ENCODE peak calls at places on chromosomes 11 and 22, in five cellular contexts. One of them, this sample, is unnamed.

GRCh38 chr11:120212259-120212888 is 1.5 kb downstream of the OAF start:
- DNase-seq in psoas muscle: no peak
- DNase-seq in fibroblast of the aortic adventitia: no peak
- DNase-seq in breast epithelium: no peak
- DNase-seq in ovary: no peak
- DNase-seq in this sample: no peak

GRCh38 chr22:49705631-49706352 is 121.9 kb downstream of the BRD1 start:
- DNase-seq in ovary: no peak
- DNase-seq in breast epithelium: no peak
- DNase-seq in fibroblast of the aortic adventitia: no peak
- DNase-seq in psoas muscle: no peak
- DNase-seq in this sample: no peak

GRCh38 chr11:126336646-126337045 is 18.8 kb upstream of the ST3GAL4 start:
- DNase-seq in ovary: peak
- DNase-seq in fibroblast of the aortic adventitia: no peak
- DNase-seq in breast epithelium: no peak
- DNase-seq in psoas muscle: no peak
- DNase-seq in this sample: no peak

GRCh38 chr11:109862808-109863207 is 230.4 kb upstream of the ZC3H12C start:
- DNase-seq in ovary: no peak
- DNase-seq in breast epithelium: no peak
- DNase-seq in fibroblast of the aortic adventitia: peak
- DNase-seq in psoas muscle: no peak
- DNase-seq in this sample: no peak

GRCh38 chr11:134277176-134278001 is 1.2 kb downstream of the GLB1L3 start:
- DNase-seq in psoas muscle: no peak
- DNase-seq in breast epithelium: peak
- DNase-seq in fibroblast of the aortic adventitia: no peak
- DNase-seq in ovary: no peak
- DNase-seq in this sample: no peak

GRCh38 chr11:23688835-23689234 is 808.0 kb upstream of the LUZP2 start:
- DNase-seq in breast epithelium: no peak
- DNase-seq in ovary: no peak
- DNase-seq in fibroblast of the aortic adventitia: no peak
- DNase-seq in psoas muscle: no peak
- DNase-seq in this sample: no peak

GRCh38 chr22:45889539-45890350 is 87.2 kb downstream of the WNT7B start:
- DNase-seq in breast epithelium: no peak
- DNase-seq in fibroblast of the aortic adventitia: no peak
- DNase-seq in ovary: no peak
- DNase-seq in psoas muscle: peak
- DNase-seq in this sample: no peak

GRCh38 chr22:20994128-20994901 is 7.6 kb downstream of the THAP7 start:
- DNase-seq in breast epithelium: no peak
- DNase-seq in psoas muscle: no peak
- DNase-seq in ovary: no peak
- DNase-seq in fibroblast of the aortic adventitia: no peak
- DNase-seq in this sample: no peak

GRCh38 chr22:30873661-30874060 is 94.9 kb downstream of the MORC2 start:
- DNase-seq in ovary: no peak
- DNase-seq in fibroblast of the aortic adventitia: no peak
- DNase-seq in breast epithelium: no peak
- DNase-seq in psoas muscle: no peak
- DNase-seq in this sample: no peak

GRCh38 chr11:15775797-15776196 is 580.5 kb downstream of the SOX6 start:
- DNase-seq in psoas muscle: no peak
- DNase-seq in ovary: no peak
- DNase-seq in fibroblast of the aortic adventitia: no peak
- DNase-seq in breast epithelium: no peak
- DNase-seq in this sample: no peak

GRCh38 chr22:39417641-39418040 is 18.1 kb downstream of the TAB1 start:
- DNase-seq in psoas muscle: no peak
- DNase-seq in ovary: no peak
- DNase-seq in fibroblast of the aortic adventitia: no peak
- DNase-seq in breast epithelium: no peak
- DNase-seq in this sample: no peak

GRCh38 chr11:92204731-92205130 is 19.9 kb upstream of the FAT3 start:
- DNase-seq in psoas muscle: no peak
- DNase-seq in ovary: no peak
- DNase-seq in fibroblast of the aortic adventitia: peak
- DNase-seq in breast epithelium: no peak
- DNase-seq in this sample: no peak

GRCh38 chr11:57647960-57648776 is 1.5 kb downstream of the YPEL4 start:
- DNase-seq in fibroblast of the aortic adventitia: no peak
- DNase-seq in breast epithelium: no peak
- DNase-seq in ovary: peak
- DNase-seq in psoas muscle: no peak
- DNase-seq in this sample: no peak

GRCh38 chr22:42792909-42793847 is 63.9 kb downstream of the ARFGAP3 start:
- DNase-seq in psoas muscle: peak
- DNase-seq in ovary: peak
- DNase-seq in fibroblast of the aortic adventitia: no peak
- DNase-seq in breast epithelium: no peak
- DNase-seq in this sample: no peak

GRCh38 chr22:42797021-42797420 is 60.1 kb downstream of the ARFGAP3 start:
- DNase-seq in fibroblast of the aortic adventitia: no peak
- DNase-seq in ovary: peak
- DNase-seq in breast epithelium: no peak
- DNase-seq in psoas muscle: peak
- DNase-seq in this sample: peak

GRCh38 chr22:42796081-42796480 is 61.0 kb downstream of the ARFGAP3 start:
- DNase-seq in ovary: peak
- DNase-seq in psoas muscle: no peak
- DNase-seq in fibroblast of the aortic adventitia: no peak
- DNase-seq in breast epithelium: no peak
- DNase-seq in this sample: no peak

GRCh38 chr22:42793848-42794405 is 63.1 kb downstream of the ARFGAP3 start:
- DNase-seq in breast epithelium: no peak
- DNase-seq in fibroblast of the aortic adventitia: no peak
- DNase-seq in psoas muscle: no peak
- DNase-seq in ovary: peak
- DNase-seq in this sample: no peak

GRCh38 chr22:42794551-42795510 is 62.2 kb downstream of the ARFGAP3 start:
- DNase-seq in ovary: peak
- DNase-seq in fibroblast of the aortic adventitia: no peak
- DNase-seq in psoas muscle: no peak
- DNase-seq in breast epithelium: no peak
- DNase-seq in this sample: no peak
- TF ChIP-seq CTCF in ovary: no peak
- TF ChIP-seq CTCF in fibroblast of the aortic adventitia: no peak
- TF ChIP-seq CTCF in psoas muscle: no peak
- TF ChIP-seq CTCF in breast epithelium: no peak
- TF ChIP-seq CTCF in this sample: no peak

GRCh38 chr11:76303399-76303798 is 77.5 kb downstream of the THAP12 start:
- DNase-seq in ovary: no peak
- DNase-seq in fibroblast of the aortic adventitia: no peak
- DNase-seq in psoas muscle: no peak
- DNase-seq in breast epithelium: no peak
- DNase-seq in this sample: no peak

GRCh38 chr11:76310832-76311231 is 70.1 kb downstream of the THAP12 start:
- DNase-seq in ovary: no peak
- DNase-seq in fibroblast of the aortic adventitia: no peak
- DNase-seq in psoas muscle: no peak
- DNase-seq in breast epithelium: no peak
- DNase-seq in this sample: no peak

GRCh38 chr11:76307416-76307815 is 73.5 kb downstream of the THAP12 start:
- DNase-seq in fibroblast of the aortic adventitia: no peak
- DNase-seq in breast epithelium: no peak
- DNase-seq in psoas muscle: no peak
- DNase-seq in ovary: no peak
- DNase-seq in this sample: no peak

GRCh38 chr11:76313271-76313670 is 67.7 kb downstream of the THAP12 start:
- DNase-seq in ovary: no peak
- DNase-seq in psoas muscle: no peak
- DNase-seq in fibroblast of the aortic adventitia: no peak
- DNase-seq in breast epithelium: no peak
- DNase-seq in this sample: no peak

DNA sequence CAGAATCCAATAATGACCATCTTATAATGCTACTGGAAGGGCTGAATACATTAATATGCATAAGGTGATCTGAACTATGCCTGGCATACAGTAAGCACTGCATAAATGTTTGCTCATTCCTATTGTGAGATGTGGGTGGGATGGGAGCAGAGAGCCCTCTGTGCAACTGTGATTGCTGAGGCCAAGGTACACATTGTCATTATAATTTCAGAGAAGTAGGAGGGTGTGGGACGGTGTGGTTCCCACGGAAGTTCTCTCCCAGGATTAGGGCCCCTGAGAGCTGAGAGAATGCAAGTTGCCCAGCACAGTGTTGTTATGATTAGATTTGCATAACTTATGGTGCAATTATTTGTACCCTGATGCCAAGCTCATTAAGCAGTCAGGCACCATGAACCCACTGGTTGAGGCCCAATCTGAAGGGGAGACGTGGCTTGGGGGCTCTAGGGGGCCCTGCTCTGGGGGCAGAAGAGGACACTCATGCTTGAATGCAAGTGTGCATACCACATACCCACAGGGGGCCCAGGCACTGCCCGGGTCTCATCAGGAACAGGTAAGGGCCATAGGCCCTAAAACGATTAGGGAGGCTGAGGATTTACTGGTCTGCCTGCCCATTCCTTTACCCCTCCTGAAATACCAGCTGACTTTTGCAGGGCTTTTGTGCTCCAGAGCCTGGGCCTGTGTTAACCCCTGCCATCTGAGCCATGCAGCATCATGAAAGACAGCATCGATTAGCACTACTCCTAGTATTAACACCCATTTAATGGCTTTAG is 72.8 kb downstream of the THAP12 start:
- DNase-seq in breast epithelium: no peak
- DNase-seq in ovary: no peak
- DNase-seq in psoas muscle: no peak
- DNase-seq in fibroblast of the aortic adventitia: no peak
- DNase-seq in this sample: no peak
- H3K4me3 ChIP-seq in breast epithelium: no peak
- H3K4me3 ChIP-seq in ovary: no peak
- H3K4me3 ChIP-seq in psoas muscle: no peak
- H3K4me3 ChIP-seq in fibroblast of the aortic adventitia: no peak
- H3K4me3 ChIP-seq in this sample: no peak

GRCh38 chr11:107606122-107606521 is 15.2 kb downstream of the ELMOD1 start:
- DNase-seq in breast epithelium: no peak
- DNase-seq in ovary: no peak
- DNase-seq in fibroblast of the aortic adventitia: no peak
- DNase-seq in psoas muscle: no peak
- DNase-seq in this sample: no peak
- TF ChIP-seq CTCF in breast epithelium: no peak
- TF ChIP-seq CTCF in ovary: no peak
- TF ChIP-seq CTCF in fibroblast of the aortic adventitia: no peak
- TF ChIP-seq CTCF in psoas muscle: no peak
- TF ChIP-seq CTCF in this sample: no peak

GRCh38 chr11:45918331-45918941 is 759 bp upstream of the PEX16 start:
- DNase-seq in fibroblast of the aortic adventitia: peak
- DNase-seq in ovary: peak
- DNase-seq in psoas muscle: peak
- DNase-seq in breast epithelium: peak
- DNase-seq in this sample: peak
- H3K4me3 ChIP-seq in fibroblast of the aortic adventitia: peak
- H3K4me3 ChIP-seq in ovary: peak
- H3K4me3 ChIP-seq in psoas muscle: peak
- H3K4me3 ChIP-seq in breast epithelium: peak
- H3K4me3 ChIP-seq in this sample: peak

DNA sequence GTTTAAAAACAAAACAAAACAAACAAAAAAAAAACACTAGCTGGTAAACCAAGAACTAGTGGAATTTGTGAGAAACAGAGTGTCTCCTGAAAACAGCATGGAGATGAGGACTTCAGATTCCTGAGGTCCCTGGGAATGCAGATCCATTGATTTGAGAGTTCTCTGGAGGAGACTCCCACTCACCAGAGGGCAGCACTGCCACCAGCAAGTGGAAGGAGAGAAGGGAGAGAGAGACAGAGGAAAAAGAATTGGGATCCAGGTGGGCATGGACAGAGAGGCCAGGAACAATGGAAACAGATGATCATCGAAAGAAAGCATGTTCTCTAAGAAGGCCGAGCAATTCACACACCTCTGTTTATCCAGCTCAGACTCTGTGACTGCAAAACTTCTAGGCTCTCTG is 31.8 kb downstream of the ETS1 start:
- DNase-seq in fibroblast of the aortic adventitia: no peak
- DNase-seq in psoas muscle: no peak
- DNase-seq in ovary: no peak
- DNase-seq in breast epithelium: no peak
- DNase-seq in this sample: no peak
- TF ChIP-seq CTCF in fibroblast of the aortic adventitia: peak
- TF ChIP-seq CTCF in psoas muscle: peak
- TF ChIP-seq CTCF in ovary: no peak
- TF ChIP-seq CTCF in breast epithelium: no peak
- TF ChIP-seq CTCF in this sample: no peak